ENCODE peak calls at places on chromosomes 1 and 21, in five cellular contexts. One of them, this sample, is unnamed.

GRCh38 chr1:93617670-93618488 is 63.8 kb downstream of the BCAR3 start:
- DNase-seq in epithelial cell of esophagus: no peak
- DNase-seq in HTR-8/SVneo: no peak
- DNase-seq in iPS-NIHi11: no peak
- DNase-seq in foreskin melanocyte: peak; percentile 58
- DNase-seq in this sample: peak; percentile 90

GRCh38 chr1:28409066-28409465 is 39.5 kb downstream of the PHACTR4 start:
- DNase-seq in iPS-NIHi11: no peak
- DNase-seq in epithelial cell of esophagus: no peak
- DNase-seq in foreskin melanocyte: no peak
- DNase-seq in HTR-8/SVneo: no peak
- DNase-seq in this sample: no peak

GRCh38 chr1:224922404-224923164 is 6.9 kb upstream of the DNAH14 start:
- DNase-seq in epithelial cell of esophagus: peak; percentile 58
- DNase-seq in HTR-8/SVneo: peak; percentile 62
- DNase-seq in iPS-NIHi11: peak; percentile 74
- DNase-seq in foreskin melanocyte: peak; percentile 22
- DNase-seq in this sample: peak; percentile 60

GRCh38 chr1:101781437-101781836 is 215.3 kb downstream of the OLFM3 start:
- DNase-seq in iPS-NIHi11: no peak
- DNase-seq in epithelial cell of esophagus: peak; percentile 66
- DNase-seq in HTR-8/SVneo: no peak
- DNase-seq in foreskin melanocyte: peak; percentile 3
- DNase-seq in this sample: peak; percentile 2

GRCh38 chr1:53618218-53619087 is 120.5 kb downstream of the GLIS1 start:
- DNase-seq in foreskin melanocyte: no peak
- DNase-seq in iPS-NIHi11: no peak
- DNase-seq in epithelial cell of esophagus: no peak
- DNase-seq in HTR-8/SVneo: no peak
- DNase-seq in this sample: no peak

GRCh38 chr1:6003568-6004411 is 11.6 kb upstream of the NPHP4 start:
- DNase-seq in foreskin melanocyte: no peak
- DNase-seq in iPS-NIHi11: peak; percentile 66
- DNase-seq in HTR-8/SVneo: no peak
- DNase-seq in epithelial cell of esophagus: no peak
- DNase-seq in this sample: no peak

GRCh38 chr1:231727171-231727570 is 100.6 kb downstream of the DISC1 start:
- DNase-seq in HTR-8/SVneo: no peak
- DNase-seq in iPS-NIHi11: no peak
- DNase-seq in epithelial cell of esophagus: no peak
- DNase-seq in foreskin melanocyte: no peak
- DNase-seq in this sample: no peak

GRCh38 chr1:234962340-234962989 is 166.2 kb downstream of the TOMM20 start:
- DNase-seq in foreskin melanocyte: peak; percentile 42
- DNase-seq in HTR-8/SVneo: peak; percentile 80
- DNase-seq in iPS-NIHi11: no peak
- DNase-seq in epithelial cell of esophagus: peak; percentile 53
- DNase-seq in this sample: peak; percentile 99

GRCh38 chr1:226104671-226105121 is 42.2 kb downstream of the H3-3A start:
- DNase-seq in foreskin melanocyte: no peak
- DNase-seq in iPS-NIHi11: no peak
- DNase-seq in HTR-8/SVneo: no peak
- DNase-seq in epithelial cell of esophagus: peak; percentile 55
- DNase-seq in this sample: no peak

GRCh38 chr1:159800177-159800935 is 1.8 kb upstream of the FCRL6 start:
- DNase-seq in epithelial cell of esophagus: no peak
- DNase-seq in HTR-8/SVneo: no peak
- DNase-seq in iPS-NIHi11: no peak
- DNase-seq in foreskin melanocyte: no peak
- DNase-seq in this sample: no peak

GRCh38 chr21:41211041-41211426 is 43.1 kb downstream of the BACE2 start:
- DNase-seq in iPS-NIHi11: no peak
- DNase-seq in HTR-8/SVneo: no peak
- DNase-seq in epithelial cell of esophagus: no peak
- DNase-seq in foreskin melanocyte: no peak
- DNase-seq in this sample: no peak

GRCh38 chr1:218112862-218113261 is 172.2 kb upstream of the RRP15 start:
- DNase-seq in iPS-NIHi11: no peak
- DNase-seq in foreskin melanocyte: no peak
- DNase-seq in HTR-8/SVneo: no peak
- DNase-seq in epithelial cell of esophagus: no peak
- DNase-seq in this sample: peak; percentile 13

GRCh38 chr1:8077120-8077573 is 51.0 kb upstream of the ERRFI1 start:
- DNase-seq in iPS-NIHi11: peak; percentile 43
- DNase-seq in foreskin melanocyte: no peak
- DNase-seq in epithelial cell of esophagus: peak; percentile 82
- DNase-seq in HTR-8/SVneo: no peak
- DNase-seq in this sample: peak; percentile 98

GRCh38 chr21:33399821-33400220 is 3.4 kb upstream of the IFNGR2 start:
- DNase-seq in iPS-NIHi11: no peak
- DNase-seq in epithelial cell of esophagus: no peak
- DNase-seq in HTR-8/SVneo: no peak
- DNase-seq in foreskin melanocyte: no peak
- DNase-seq in this sample: no peak

GRCh38 chr1:220680085-220680687 is 10.0 kb upstream of the C1orf115 start:
- DNase-seq in foreskin melanocyte: peak; percentile 13
- DNase-seq in HTR-8/SVneo: peak; percentile 54
- DNase-seq in iPS-NIHi11: peak; percentile 69
- DNase-seq in epithelial cell of esophagus: peak; percentile 58
- DNase-seq in this sample: peak; percentile 49

GRCh38 chr1:206809504-206810084 is 37.3 kb upstream of the IL10 start:
- DNase-seq in HTR-8/SVneo: peak; percentile 29
- DNase-seq in iPS-NIHi11: peak; percentile 46
- DNase-seq in epithelial cell of esophagus: peak; percentile 73
- DNase-seq in foreskin melanocyte: peak; percentile 40
- DNase-seq in this sample: peak; percentile 53

GRCh38 chr1:109201123-109201703 is 12.5 kb upstream of the SARS1 start:
- DNase-seq in foreskin melanocyte: peak; percentile 40
- DNase-seq in epithelial cell of esophagus: peak; percentile 98
- DNase-seq in HTR-8/SVneo: peak; percentile 65
- DNase-seq in iPS-NIHi11: peak; percentile 89
- DNase-seq in this sample: peak; percentile 84

GRCh38 chr1:27778022-27778421 is 5.0 kb downstream of the STX12 start:
- DNase-seq in iPS-NIHi11: no peak
- DNase-seq in HTR-8/SVneo: no peak
- DNase-seq in epithelial cell of esophagus: no peak
- DNase-seq in foreskin melanocyte: no peak
- DNase-seq in this sample: no peak

GRCh38 chr1:197481101-197481500 is 213.0 kb downstream of the CRB1 start:
- DNase-seq in foreskin melanocyte: no peak
- DNase-seq in HTR-8/SVneo: no peak
- DNase-seq in epithelial cell of esophagus: no peak
- DNase-seq in iPS-NIHi11: no peak
- DNase-seq in this sample: no peak

GRCh38 chr1:95366498-95366897 is 132.5 kb downstream of the RWDD3 start:
- DNase-seq in epithelial cell of esophagus: no peak
- DNase-seq in foreskin melanocyte: no peak
- DNase-seq in HTR-8/SVneo: no peak
- DNase-seq in iPS-NIHi11: no peak
- DNase-seq in this sample: no peak

GRCh38 chr1:61171346-61171745 is 89.0 kb downstream of the NFIA start:
- DNase-seq in epithelial cell of esophagus: no peak
- DNase-seq in foreskin melanocyte: no peak
- DNase-seq in iPS-NIHi11: no peak
- DNase-seq in HTR-8/SVneo: no peak
- DNase-seq in this sample: no peak

GRCh38 chr1:45979778-45980176 is 152.7 kb downstream of the PIK3R3 start:
- DNase-seq in HTR-8/SVneo: no peak
- DNase-seq in iPS-NIHi11: no peak
- DNase-seq in foreskin melanocyte: no peak
- DNase-seq in epithelial cell of esophagus: no peak
- DNase-seq in this sample: peak; percentile 80

GRCh38 chr1:44276901-44277300 is 63.6 kb downstream of the DMAP1 start:
- DNase-seq in foreskin melanocyte: no peak
- DNase-seq in iPS-NIHi11: no peak
- DNase-seq in epithelial cell of esophagus: peak; percentile 54
- DNase-seq in HTR-8/SVneo: no peak
- DNase-seq in this sample: peak; percentile 17

GRCh38 chr1:171802207-171802606 is 20.7 kb downstream of the METTL13 start:
- DNase-seq in epithelial cell of esophagus: no peak
- DNase-seq in HTR-8/SVneo: no peak
- DNase-seq in iPS-NIHi11: no peak
- DNase-seq in foreskin melanocyte: peak; percentile 48
- DNase-seq in this sample: peak; percentile 26

GRCh38 chr1:52751589-52752306 is 25.5 kb downstream of the ZYG11B start:
- DNase-seq in HTR-8/SVneo: no peak
- DNase-seq in foreskin melanocyte: peak; percentile 72
- DNase-seq in epithelial cell of esophagus: no peak
- DNase-seq in iPS-NIHi11: no peak
- DNase-seq in this sample: peak; percentile 69

This sample was measured in renal cortical epithelial cell.